ENCODE peak calls at places on chromosomes 4 and X, in six cellular contexts. P, E, C, A, Y and N are unnamed samples. For H3K27me3, the result is how much of the 10 kb centered on the place peaks cover.

GRCh38 chr4:116829187-116829586 is 256.2 kb downstream of the TRAM1L1 start:
- DNase-seq in E (peak), C (no peak), P (no peak), A (no peak), Y (no peak), N (no peak)

GRCh38 chr4:176156656-176157055 is 38.7 kb downstream of the SPATA4 start:
- DNase-seq in C (no peak), P (no peak), E (no peak), A (no peak), Y (no peak), N (no peak)

GRCh38 chr4:169968999-169969398 is 57.2 kb downstream of the MFAP3L start:
- DNase-seq in Y (peak), P (no peak), A (no peak), C (no peak), E (no peak), N (no peak)

GRCh38 chrX:112760697-112761096 is 79.9 kb downstream of the AMOT start:
- DNase-seq in A (no peak), Y (no peak), E (peak), C (no peak), P (no peak), N (no peak)

GRCh38 chr4:38223801-38224236 is 263.6 kb downstream of the PTTG2 start:
- DNase-seq in Y (no peak), C (no peak), A (no peak), E (no peak), P (no peak), N (no peak)

GRCh38 chrX:15956684-15957083 is 102.1 kb upstream of the AP1S2 start:
- DNase-seq in A (no peak), P (no peak), C (no peak), Y (peak), E (peak), N (no peak)

GRCh38 chr4:19913670-19914069 is 338.0 kb upstream of the SLIT2 start:
- DNase-seq in Y (no peak), C (no peak), A (no peak), E (no peak), P (no peak), N (no peak)

GRCh38 chr4:73257995-73258667 is 467 bp downstream of the ANKRD17 start:
- DNase-seq in C (no peak), P (no peak), A (peak), E (peak), Y (peak), N (no peak)

GRCh38 chr4:1406946-1407656 is 859 bp upstream of the NKX1-1 start:
- DNase-seq in C (no peak), E (peak), Y (no peak), P (no peak), A (no peak), N (no peak)

GRCh38 chrX:78595901-78596502 is 63.1 kb downstream of the RTL3 start:
- DNase-seq in C (no peak), Y (no peak), A (no peak), E (peak), P (no peak), N (no peak)

GRCh38 chrX:106912864-106913263 is 7.3 kb upstream of the CLDN2 start:
- DNase-seq in Y (peak), E (no peak), A (no peak), C (no peak), P (no peak), N (no peak)

GRCh38 chr4:57158221-57158620 is 48.0 kb upstream of the IGFBP7 start:
- DNase-seq in A (no peak), Y (no peak), E (no peak), C (no peak), P (no peak), N (no peak)

GRCh38 chrX:154430504-154430903 is 2.0 kb downstream of the ATP6AP1 start:
- DNase-seq in P (no peak), C (no peak), A (no peak), E (no peak), Y (no peak), N (no peak)

GRCh38 chr4:1784789-1785591 is 8.1 kb upstream of the FGFR3 start:
- DNase-seq in A (no peak), P (no peak), C (peak), E (no peak), Y (no peak), N (no peak)

GRCh38 chrX:71301195-71301924 is at the start of gene ITGB1BP2:
- DNase-seq in C (no peak), A (peak), E (peak), P (no peak), Y (no peak), N (no peak)

GRCh38 chr4:112813790-112814189 is 176.8 kb downstream of the LARP7 start:
- DNase-seq in E (no peak), C (no peak), Y (peak), A (no peak), P (no peak), N (no peak)

GRCh38 chr4:1850276-1850675 is 5.7 kb downstream of the LETM1 start:
- DNase-seq in A (no peak), C (no peak), Y (no peak), P (no peak), E (no peak), N (no peak)

GRCh38 chrX:76453737-76454406 is 26.4 kb downstream of the MAGEE1 start:
- DNase-seq in P (no peak), A (no peak), E (peak), Y (no peak), C (no peak), N (no peak)

GRCh38 chr4:86481429-86481828 is 112.7 kb upstream of the PTPN13 start:
- DNase-seq in Y (no peak), A (no peak), C (no peak), E (peak), P (no peak), N (no peak)

GRCh38 chrX:153793291-153793690 is 884 bp downstream of the IDH3G start:
- DNase-seq in Y (no peak), E (no peak), C (no peak), P (no peak), A (no peak), N (no peak)

GRCh38 chr4:139789096-139789495 is 123.5 kb downstream of the MGST2 start:
- DNase-seq in E (no peak), C (no peak), Y (no peak), P (no peak), A (no peak), N (no peak)

GRCh38 chr4:73922766-73923630 is 53.8 kb downstream of the CXCL1 start:
- DNase-seq in E (no peak), C (no peak), P (no peak), A (no peak), Y (peak), N (no peak)

GRCh38 chrX:46254623-46255022 is 290.6 kb downstream of the ZNF674 start:
- DNase-seq in A (no peak), C (no peak), P (no peak), Y (no peak), E (no peak), N (no peak)

GRCh38 chrX:95823796-95824195 is 860.8 kb upstream of the DIAPH2 start:
- DNase-seq in A (no peak), P (no peak), Y (no peak), E (no peak), C (no peak), N (no peak)

GRCh38 chr4:81215219-81215892 is at the start of gene PRKG2:
- DNase-seq in A (no peak), Y (peak), E (peak), C (no peak), P (no peak), N (no peak)

GRCh38 chr4:38574559-38575333 is 89.3 kb upstream of the KLF3 start:
- DNase-seq in E (no peak), P (no peak), A (no peak), Y (no peak), C (no peak), N (no peak)

GRCh38 chr4:179595671-179596410 is 2153.6 kb upstream of the AGA start:
- DNase-seq in A (no peak), E (no peak), P (no peak), C (no peak), Y (no peak), N (no peak)

GRCh38 chr4:39259571-39260330 is 77.4 kb downstream of the WDR19 start:
- DNase-seq in Y (no peak), P (no peak), A (no peak), E (no peak), C (no peak), N (no peak)

GRCh38 chr4:183602444-183603102 is 56.4 kb downstream of the RWDD4 start:
- DNase-seq in A (no peak), C (no peak), P (no peak), Y (peak), E (peak), N (no peak)

GRCh38 chrX:23888887-23889501 is 18.7 kb downstream of the APOO start:
- DNase-seq in C (no peak), E (no peak), A (no peak), P (no peak), Y (no peak), N (no peak)

GRCh38 chr4:5446595-5446994 is 261.8 kb downstream of the EVC2 start:
- DNase-seq in C (no peak), A (no peak), P (no peak), E (no peak), Y (no peak), N (no peak)

GRCh38 chr4:20544645-20545044 is 155.6 kb upstream of the PACRGL start:
- DNase-seq in E (peak), Y (peak), C (no peak), P (no peak), A (no peak), N (no peak)

GRCh38 chrX:42028113-42028512 is 104.8 kb upstream of the CASK start:
- DNase-seq in P (no peak), C (no peak), Y (no peak), A (no peak), E (no peak), N (no peak)

DNA sequence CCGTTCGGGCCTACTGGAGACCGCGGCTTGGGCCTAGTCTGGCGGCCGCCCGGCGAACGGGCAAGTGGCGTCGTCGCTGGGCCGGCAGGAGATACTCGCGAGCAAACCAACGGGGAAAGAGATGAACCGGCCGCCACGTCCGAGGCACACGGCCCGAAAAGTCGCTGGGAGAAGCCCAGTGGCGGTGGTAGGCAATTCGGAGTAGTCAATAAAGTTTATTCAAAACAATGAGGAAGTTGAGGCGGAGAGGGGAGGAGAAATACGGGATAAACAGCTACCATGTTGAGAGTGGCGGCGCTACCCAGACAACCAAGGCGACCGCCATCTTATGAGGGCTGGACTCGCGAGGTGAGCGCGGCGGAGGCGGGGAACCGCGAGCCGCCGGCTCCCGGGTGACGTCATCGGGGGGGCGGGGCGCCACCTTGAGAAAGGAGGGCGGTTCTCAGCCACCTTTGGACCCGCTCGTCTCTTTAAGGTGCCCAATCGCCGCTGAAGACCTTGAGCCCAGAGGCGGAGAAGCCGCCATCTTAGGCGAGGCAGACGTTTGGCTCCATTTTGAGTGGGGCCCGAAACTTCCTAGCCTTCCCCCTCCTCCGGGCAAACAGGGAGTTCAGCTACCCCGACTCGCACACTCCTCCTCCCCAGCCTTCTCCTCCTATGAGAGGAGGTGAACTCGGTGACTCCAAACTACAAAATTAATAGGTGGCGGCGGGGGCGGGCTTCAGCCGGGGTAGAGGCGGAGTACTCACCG is at the start of gene PHF8:
- DNase-seq in A (peak), P (peak), E (peak), Y (peak), C (peak), N (peak)
- TF ChIP-seq CTCF in A (no peak), P (no peak), E (no peak), Y (no peak), C (no peak), N (no peak)

DNA sequence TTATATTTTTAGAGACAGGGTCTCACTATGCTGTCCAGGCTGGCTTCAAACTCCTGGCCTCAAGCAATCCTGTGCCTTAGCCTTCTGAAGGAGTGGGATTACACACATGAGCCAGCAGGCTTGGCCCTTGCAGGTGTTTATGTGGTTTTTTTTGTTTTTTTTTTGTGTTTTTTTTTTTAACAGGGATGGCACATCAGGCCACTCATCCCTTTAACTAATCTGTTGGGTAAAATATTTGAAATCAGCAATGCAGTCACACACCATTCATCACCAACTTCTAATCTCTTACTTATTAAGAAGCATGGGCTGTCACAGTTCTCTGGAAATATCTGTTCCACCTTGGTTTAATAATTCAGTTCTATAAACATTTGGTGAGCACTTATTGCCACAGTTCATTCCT is 12.2 kb downstream of the CCDC160 start:
- DNase-seq in Y (no peak), A (no peak), P (no peak), C (no peak), E (no peak), N (no peak)
- H3K27me3 ChIP-seq in Y (under half), A (under half), P (under half), C (half or more), E (under half), N (under half)

GRCh38 chr4:3531887-3532713 is at the start of gene LRPAP1:
- DNase-seq in Y (peak), C (peak), P (peak), A (peak), E (peak), N (peak)
- TF ChIP-seq CTCF in Y (no peak), C (no peak), P (no peak), A (no peak), E (no peak), N (no peak)

DNA sequence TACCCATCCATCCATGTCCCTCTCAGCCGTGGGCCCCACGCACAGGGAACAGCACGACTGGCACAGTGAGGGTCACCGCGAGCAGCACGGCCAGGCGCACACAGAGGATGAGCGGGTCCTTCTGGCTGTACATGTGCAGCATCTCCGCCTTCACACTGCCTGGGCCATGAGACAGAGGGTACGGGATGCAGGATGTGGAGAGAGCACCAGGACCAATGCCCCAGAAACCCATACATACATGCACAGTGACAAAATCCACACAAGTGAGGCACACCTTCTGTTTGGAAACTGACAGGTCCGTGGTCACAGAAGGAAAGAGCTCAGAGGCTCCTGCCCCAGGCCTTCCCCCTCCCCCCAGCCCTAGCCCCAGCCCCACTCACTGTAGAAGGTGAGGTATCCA is 9.5 kb downstream of the SLC38A5 start:
- DNase-seq in A (no peak), Y (no peak), P (no peak), C (no peak), E (no peak), N (no peak)
- H3K27me3 ChIP-seq in A (under half), Y (under half), P (under half), C (under half), E (under half), N (under half)

GRCh38 chr4:178309890-178310289 is 867.7 kb upstream of the AGA start:
- DNase-seq in Y (no peak), P (no peak), C (no peak), E (no peak), A (no peak), N (no peak)

GRCh38 chr4:178311992-178312391 is 869.8 kb upstream of the AGA start:
- DNase-seq in Y (no peak), A (no peak), E (no peak), C (no peak), P (no peak), N (no peak)

GRCh38 chr4:178306565-178306964 is 864.3 kb upstream of the AGA start:
- DNase-seq in E (peak), Y (no peak), A (no peak), P (no peak), C (no peak), N (no peak)
- TF ChIP-seq CTCF in E (no peak), Y (no peak), A (no peak), P (no peak), C (no peak), N (no peak)

DNA sequence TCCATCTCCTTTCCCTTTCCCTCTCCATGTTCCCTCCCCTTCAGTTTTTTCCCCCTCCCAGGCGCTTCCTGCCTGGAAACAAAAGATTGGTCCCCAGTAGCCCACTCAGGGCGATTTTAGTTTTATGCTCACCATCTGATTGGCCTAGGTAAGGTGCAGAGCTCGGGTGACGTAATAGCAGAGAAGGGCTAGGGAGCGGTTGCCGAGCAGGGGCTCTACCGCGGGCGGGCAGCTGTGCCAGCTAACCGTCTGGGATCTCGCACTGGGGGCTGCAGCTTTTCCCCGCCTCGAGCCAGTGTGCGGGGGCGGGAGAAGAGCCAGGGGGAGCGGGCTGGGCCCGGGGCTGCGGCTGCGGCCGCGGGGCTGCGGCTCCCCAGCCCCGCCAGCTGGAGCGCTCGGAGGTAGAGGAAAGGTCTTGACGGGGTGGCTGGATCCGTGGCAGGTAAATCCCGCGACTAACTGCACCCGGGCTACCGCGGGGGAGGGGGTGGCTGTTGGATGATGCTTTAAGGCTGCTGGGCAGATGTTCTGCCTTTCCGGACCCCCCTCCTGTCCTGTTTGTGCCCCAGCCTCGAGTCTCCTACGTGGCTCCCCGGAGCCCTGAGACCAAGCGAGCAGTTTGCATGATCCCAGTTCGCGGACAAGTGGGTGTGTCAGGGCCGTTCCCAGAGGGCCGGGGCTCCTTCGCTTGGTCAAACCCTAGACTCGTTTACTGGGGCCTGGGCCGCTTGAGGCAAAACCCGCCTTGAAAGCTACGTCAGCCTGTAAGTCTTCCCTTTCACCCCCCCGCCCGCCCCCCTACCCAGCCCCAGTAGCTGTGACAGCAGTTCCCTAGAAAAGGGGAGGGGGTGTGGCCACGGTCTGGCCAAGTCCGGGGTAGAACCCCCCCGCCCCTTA is at the start of gene PAK3:
- DNase-seq in E (peak), Y (peak), A (peak), P (no peak), C (peak), N (peak)
- H3K27me3 ChIP-seq in E (under half), Y (under half), A (under half), P (under half), C (half or more), N (under half)